ENCODE peak calls at places on chromosomes 4 and X, in four cellular contexts. U is CD8-positive, alpha-beta memory T cell; Y is NCI-H1417 treated with DMSO at 0.1 percent for 48 hours; Q is NCI-H345. D is an unnamed sample.

GRCh38 chr4:84796388-84796787 is 170.1 kb downstream of the WDFY3 start:
- DNase-seq in Q (no peak), Y (no peak), U (no peak), D (no peak)

GRCh38 chr4:147311956-147312355 is 168.9 kb upstream of the EDNRA start:
- DNase-seq in Q (no peak), Y (no peak), U (no peak), D (no peak)

GRCh38 chrX:106955004-106955772 is 35.0 kb downstream of the CLDN2 start:
- DNase-seq in Y (no peak), U (no peak), Q (no peak), D (no peak)

GRCh38 chr4:109978704-109979103 is 66.0 kb downstream of the EGF start:
- DNase-seq in Y (no peak), Q (no peak), U (no peak), D (no peak)

GRCh38 chr4:43337707-43338106 is 445.2 kb downstream of the GRXCR1 start:
- DNase-seq in Y (no peak), Q (no peak), U (no peak), D (no peak)

GRCh38 chrX:131572372-131573014 is 28.6 kb downstream of the OR13H1 start:
- DNase-seq in Y (no peak), Q (no peak), U (no peak), D (no peak)

GRCh38 chr4:145820407-145820806 is 118.2 kb downstream of the ZNF827 start:
- DNase-seq in U (no peak), Q (no peak), Y (no peak), D (no peak)

GRCh38 chr4:2261110-2261852 is 628 bp downstream of the MXD4 start:
- DNase-seq in U (peak), Y (no peak), Q (peak), D (no peak)

GRCh38 chrX:64151911-64152310 is 53.6 kb downstream of the AMER1 start:
- DNase-seq in Q (no peak), Y (no peak), U (no peak), D (no peak)

GRCh38 chr4:72525938-72526337 is 43.1 kb downstream of the ADAMTS3 start:
- DNase-seq in Y (no peak), U (no peak), Q (no peak), D (no peak)

GRCh38 chrX:125132274-125132673 is 187.4 kb upstream of the TEX13C start:
- DNase-seq in Y (no peak), Q (no peak), U (no peak), D (no peak)

GRCh38 chr4:38503689-38504395 is 160.2 kb upstream of the KLF3 start:
- DNase-seq in U (no peak), Q (no peak), Y (no peak), D (peak)

GRCh38 chrX:85836868-85837267 is 210.5 kb downstream of the CHM start:
- DNase-seq in Y (no peak), Q (no peak), U (no peak), D (no peak)

GRCh38 chr4:173169428-173170209 is 1.0 kb downstream of the GALNT7 start:
- DNase-seq in Q (peak), Y (no peak), U (peak), D (no peak)

GRCh38 chr4:115272185-115272584 is 158.8 kb upstream of the NDST4 start:
- DNase-seq in Q (no peak), Y (no peak), U (no peak), D (no peak)

GRCh38 chr4:86261634-86262033 is 98.2 kb downstream of the MAPK10 start:
- DNase-seq in U (no peak), Y (no peak), Q (no peak), D (no peak)

GRCh38 chrX:17472424-17472823 is 97.4 kb downstream of the NHS start:
- DNase-seq in Q (no peak), Y (no peak), U (no peak), D (no peak)

GRCh38 chr4:116925900-116926457 is 159.4 kb downstream of the TRAM1L1 start:
- DNase-seq in Q (peak), Y (no peak), U (no peak), D (no peak)

GRCh38 chrX:57137481-57137880 is 284 bp upstream of the SPIN2A start:
- DNase-seq in Q (no peak), Y (no peak), U (no peak), D (no peak)

GRCh38 chr4:106569151-106570029 is 200.8 kb upstream of the GIMD1 start:
- DNase-seq in Q (no peak), U (no peak), Y (no peak), D (no peak)

GRCh38 chr4:85905761-85906160 is 430.8 kb downstream of the ARHGAP24 start:
- DNase-seq in Y (peak), U (no peak), Q (peak), D (no peak)

GRCh38 chr4:2141022-2141761 is 82.1 kb downstream of the NAT8L start:
- DNase-seq in Q (no peak), Y (no peak), U (no peak), D (no peak)

GRCh38 chr4:7313361-7313811 is 121.0 kb downstream of the SORCS2 start:
- DNase-seq in Q (no peak), U (no peak), Y (no peak), D (no peak)

GRCh38 chr4:5757536-5757935 is 46.5 kb downstream of the EVC start:
- DNase-seq in U (no peak), Q (no peak), Y (no peak), D (no peak)

GRCh38 chr4:17111959-17112659 is 213.7 kb upstream of the LDB2 start:
- DNase-seq in U (no peak), Y (no peak), Q (no peak), D (no peak)

GRCh38 chr4:186852964-186853391 is 129.3 kb upstream of the FAT1 start:
- DNase-seq in Q (no peak), U (no peak), Y (no peak), D (no peak)

GRCh38 chr4:150032541-150032940 is 45.7 kb upstream of the DCLK2 start:
- DNase-seq in Q (no peak), Y (no peak), U (no peak), D (no peak)

GRCh38 chr4:108592674-108592986 is 27.7 kb upstream of the RPL34 start:
- DNase-seq in Y (no peak), U (no peak), Q (peak), D (no peak)

D was measured in GM12864.